ENCODE peak calls at places on chromosome 14, in ten cellular contexts. L, C, Q, Z, H, E, M, D, V and S are unnamed samples.
A peak's percentile ranks its signal among the peaks of the same experiment; 100 is the strongest.

GRCh38 chr14:23123419-23123818 is 4.4 kb upstream of the CEBPE start:
- DNase-seq in L (peak; percentile 42), C (peak; percentile 24), Q (no peak), Z (no peak), H (no peak), E (no peak), M (no peak), D (no peak), V (no peak), S (peak; percentile 4)

GRCh38 chr14:99609245-99610117 is 5.5 kb upstream of the CCDC85C start:
- DNase-seq in L (no peak), C (no peak), Q (no peak), Z (no peak), H (no peak), E (no peak), M (no peak), D (no peak), V (no peak), S (no peak)

GRCh38 chr14:22650960-22651521 is 6.9 kb upstream of the OR6J1 start:
- DNase-seq in L (no peak), C (peak; percentile 41), Q (no peak), Z (no peak), H (no peak), E (peak; percentile 85), M (no peak), D (peak; percentile 48), V (no peak), S (no peak)

GRCh38 chr14:57495409-57495808 is 1.8 kb upstream of the CCDC198 start:
- DNase-seq in L (no peak), C (no peak), Q (no peak), Z (no peak), H (no peak), E (no peak), M (no peak), D (no peak), V (no peak), S (no peak)

GRCh38 chr14:75389679-75390078 is 38.1 kb upstream of the JDP2 start:
- DNase-seq in L (no peak), C (no peak), Q (no peak), Z (no peak), H (no peak), E (no peak), M (no peak), D (no peak), V (no peak), S (no peak)

GRCh38 chr14:104933721-104934379 is 9.2 kb downstream of the PLD4 start:
- DNase-seq in L (no peak), C (no peak), Q (no peak), Z (no peak), H (no peak), E (no peak), M (no peak), D (no peak), V (no peak), S (no peak)

GRCh38 chr14:21070083-21070609 is at the start of gene ARHGEF40:
- DNase-seq in L (no peak), C (peak; percentile 57), Q (no peak), Z (peak; percentile 21), H (peak; percentile 43), E (no peak), M (no peak), D (no peak), V (peak; percentile 62), S (no peak)

GRCh38 chr14:91258021-91258618 is 13.6 kb upstream of the GPR68 start:
- DNase-seq in L (no peak), C (no peak), Q (no peak), Z (no peak), H (peak; percentile 66), E (no peak), M (no peak), D (no peak), V (no peak), S (no peak)

GRCh38 chr14:105050551-105050897 is 14.7 kb downstream of the GPR132 start:
- DNase-seq in L (no peak), C (peak; percentile 80), Q (no peak), Z (peak; percentile 44), H (no peak), E (no peak), M (peak; percentile 6), D (no peak), V (no peak), S (no peak)

GRCh38 chr14:50533314-50533705 is 941 bp upstream of the MAP4K5 start:
- DNase-seq in L (no peak), C (no peak), Q (no peak), Z (no peak), H (no peak), E (no peak), M (no peak), D (no peak), V (no peak), S (no peak)

GRCh38 chr14:61452452-61452851 is 131.1 kb downstream of the PRKCH start:
- DNase-seq in L (no peak), C (no peak), Q (no peak), Z (no peak), H (no peak), E (no peak), M (no peak), D (peak; percentile 97), V (no peak), S (no peak)

GRCh38 chr14:59067135-59067894 is 121.2 kb upstream of the DAAM1 start:
- DNase-seq in L (no peak), C (peak; percentile 1), Q (no peak), Z (no peak), H (no peak), E (no peak), M (no peak), D (no peak), V (no peak), S (no peak)

GRCh38 chr14:93430319-93430801 is 379 bp upstream of the UNC79 start:
- DNase-seq in L (no peak), C (peak; percentile 56), Q (no peak), Z (no peak), H (no peak), E (no peak), M (no peak), D (no peak), V (peak; percentile 37), S (peak; percentile 83)

GRCh38 chr14:73753887-73754880 is 40.0 kb upstream of the PNMA1 start:
- DNase-seq in L (no peak), C (peak; percentile 14), Q (no peak), Z (no peak), H (peak; percentile 66), E (no peak), M (no peak), D (peak; percentile 90), V (no peak), S (no peak)

GRCh38 chr14:51776102-51776894 is 84.1 kb upstream of the GNG2 start:
- DNase-seq in L (peak; percentile 33), C (peak; percentile 82), Q (no peak), Z (peak; percentile 86), H (peak; percentile 52), E (peak; percentile 72), M (peak; percentile 56), D (peak; percentile 41), V (peak; percentile 50), S (no peak)